ENCODE peak calls at places on chromosomes 11 and 22, in ten cellular contexts. N is GM12891; I is activated T-helper 1 cell treated with anti-CD3 and anti-CD28 coated beads, Interleukin-12 subunit alpha, Interleukin-12 subunit beta, Interleukin-2, Interleukin-4 antibody, amounts not matched to agents 30 ng/mL and 10 ng/mL and 1 ng/mL, durations not matched to agents 14 hours and 24 hours and 36 hours; U is amniotic stem cell; B is right cardiac atrium; A is lower lobe of right lung; O is NCI-H2227 treated with DMSO at 0.1 percent for 48 hours; G is stimulated activated CD4-positive, alpha-beta T cell treated with anti-CD3 and anti-CD28 coated beads, Interleukin-1b, Interleukin-23, amount 100 ng/mL, for 24 hours; P is activated naive CD8-positive, alpha-beta T cell treated with anti-CD3 and anti-CD28 coated beads for 36 hours; K is C1 segment of cervical spinal cord. F is an unnamed sample.

GRCh38 chr11:67354314-67355022 is 1.1 kb upstream of the POLD4 start:
- DNase-seq in N (no peak), I (no peak), U (peak), B (peak), A (peak), O (no peak), G (no peak), P (no peak), K (no peak), F (no peak)

GRCh38 chr11:127627629-127628462 is 627.3 kb upstream of the KIRREL3 start:
- DNase-seq in N (no peak), I (no peak), U (no peak), B (no peak), A (no peak), O (no peak), G (no peak), P (no peak), K (no peak), F (no peak)

GRCh38 chr11:122505304-122506006 is 150.1 kb upstream of the UBASH3B start:
- DNase-seq in N (peak), I (peak), U (peak), B (peak), A (peak), O (peak), G (peak), P (peak), K (peak), F (peak)

GRCh38 chr11:19814421-19814820 is 101.8 kb downstream of the NAV2 start:
- DNase-seq in N (no peak), I (no peak), U (no peak), B (no peak), A (no peak), O (no peak), G (no peak), P (no peak), K (no peak), F (no peak)

GRCh38 chr11:116086426-116086825 is 582.2 kb upstream of the CADM1 start:
- DNase-seq in N (no peak), I (no peak), U (no peak), B (no peak), A (no peak), O (no peak), G (no peak), P (no peak), K (no peak), F (no peak)

GRCh38 chr11:116207349-116207748 is 565.4 kb downstream of the BUD13 start:
- DNase-seq in N (no peak), I (no peak), U (no peak), B (no peak), A (no peak), O (no peak), G (no peak), P (no peak), K (no peak), F (no peak)

GRCh38 chr11:69249641-69250502 is 44.1 kb upstream of the MYEOV start:
- DNase-seq in N (no peak), I (no peak), U (no peak), B (no peak), A (peak), O (no peak), G (no peak), P (no peak), K (no peak), F (no peak)

GRCh38 chr11:66589996-66590675 is 2.7 kb downstream of the CCDC87 start:
- DNase-seq in N (no peak), I (no peak), U (no peak), B (no peak), A (no peak), O (no peak), G (no peak), P (no peak), K (no peak), F (no peak)

GRCh38 chr11:14384338-14384737 is 25.4 kb upstream of the RRAS2 start:
- DNase-seq in N (no peak), I (no peak), U (no peak), B (no peak), A (no peak), O (no peak), G (no peak), P (no peak), K (no peak), F (no peak)

GRCh38 chr22:42930810-42931420 is 73.8 kb upstream of the ARFGAP3 start:
- DNase-seq in N (no peak), I (no peak), U (no peak), B (peak), A (no peak), O (no peak), G (no peak), P (peak), K (no peak), F (peak)

GRCh38 chr11:45301537-45302246 is 15.6 kb upstream of the SYT13 start:
- DNase-seq in N (no peak), I (no peak), U (no peak), B (no peak), A (no peak), O (no peak), G (no peak), P (no peak), K (no peak), F (no peak)

GRCh38 chr11:131223198-131223975 is 147.0 kb upstream of the NTM start:
- DNase-seq in N (no peak), I (no peak), U (no peak), B (no peak), A (no peak), O (no peak), G (no peak), P (no peak), K (no peak), F (no peak)

GRCh38 chr11:60939828-60940227 is 12.1 kb downstream of the SLC15A3 start:
- DNase-seq in N (no peak), I (no peak), U (no peak), B (no peak), A (no peak), O (no peak), G (no peak), P (no peak), K (no peak), F (no peak)

GRCh38 chr11:134559617-134559992 is 147.6 kb upstream of the B3GAT1 start:
- DNase-seq in N (no peak), I (no peak), U (no peak), B (no peak), A (no peak), O (no peak), G (no peak), P (no peak), K (no peak), F (no peak)

GRCh38 chr22:41816241-41816640 is 15.8 kb downstream of the CCDC134 start:
- DNase-seq in N (no peak), I (no peak), U (no peak), B (no peak), A (no peak), O (no peak), G (no peak), P (no peak), K (no peak), F (no peak)

GRCh38 chr11:69131644-69132300 is 24.0 kb upstream of the SMIM38 start:
- DNase-seq in N (no peak), I (no peak), U (peak), B (peak), A (peak), O (no peak), G (no peak), P (no peak), K (peak), F (peak)

GRCh38 chr22:50621948-50622722 is 5.8 kb downstream of the ARSA start:
- DNase-seq in N (no peak), I (peak), U (no peak), B (no peak), A (no peak), O (no peak), G (no peak), P (peak), K (no peak), F (peak)

GRCh38 chr11:1586699-1587098 is 1.6 kb upstream of the KRTAP5-1 start:
- DNase-seq in N (no peak), I (no peak), U (no peak), B (no peak), A (no peak), O (no peak), G (no peak), P (no peak), K (no peak), F (no peak)

GRCh38 chr22:29116397-29117123 is 43.7 kb downstream of the KREMEN1 start:
- DNase-seq in N (no peak), I (no peak), U (no peak), B (no peak), A (no peak), O (no peak), G (no peak), P (no peak), K (no peak), F (no peak)

GRCh38 chr22:24521791-24522245 is 26.7 kb downstream of the UPB1 start:
- DNase-seq in N (no peak), I (peak), U (no peak), B (no peak), A (peak), O (peak), G (peak), P (peak), K (no peak), F (peak)

GRCh38 chr11:94762208-94762607 is 5.9 kb upstream of the AMOTL1 start:
- DNase-seq in N (no peak), I (no peak), U (no peak), B (no peak), A (no peak), O (no peak), G (no peak), P (no peak), K (no peak), F (peak)

GRCh38 chr11:65180877-65181568 is 705 bp upstream of the CAPN1 start:
- DNase-seq in N (peak), I (peak), U (peak), B (peak), A (peak), O (peak), G (peak), P (peak), K (peak), F (peak)

GRCh38 chr11:721347-721912 is 15.4 kb downstream of the EPS8L2 start:
- DNase-seq in N (no peak), I (no peak), U (no peak), B (peak), A (no peak), O (no peak), G (no peak), P (no peak), K (no peak), F (no peak)

GRCh38 chr11:91756829-91757480 is 467.7 kb upstream of the FAT3 start:
- DNase-seq in N (no peak), I (no peak), U (no peak), B (no peak), A (no peak), O (no peak), G (no peak), P (no peak), K (no peak), F (no peak)

GRCh38 chr11:65452806-65453490 is 30.4 kb downstream of the NEAT1 start:
- DNase-seq in N (no peak), I (no peak), U (peak), B (no peak), A (no peak), O (no peak), G (no peak), P (no peak), K (no peak), F (no peak)

GRCh38 chr11:65598258-65598699 is 2.7 kb upstream of the KCNK7 start:
- DNase-seq in N (no peak), I (no peak), U (no peak), B (no peak), A (no peak), O (no peak), G (no peak), P (no peak), K (no peak), F (no peak)

GRCh38 chr11:86138958-86139357 is 70.1 kb upstream of the PICALM start:
- DNase-seq in N (peak), I (peak), U (no peak), B (no peak), A (no peak), O (no peak), G (no peak), P (peak), K (no peak), F (peak)

GRCh38 chr11:1453611-1454386 is 32.8 kb downstream of the MOB2 start:
- DNase-seq in N (peak), I (peak), U (no peak), B (peak), A (no peak), O (no peak), G (peak), P (peak), K (no peak), F (peak)

F was measured in GM12865.